ENCODE peak calls at places on chromosomes 12 and 14, in ten cellular contexts. I, J, E, F, G, V, P, L, B and M are unnamed samples. For H3K36me3, the result is how much of the 10 kb centered on the place peaks cover.

GRCh38 chr12:6631549-6631961 is 4.2 kb downstream of the LPAR5 start:
- DNase-seq in P (no peak), G (no peak), I (peak), V (no peak), L (no peak), F (no peak), B (no peak), J (no peak), E (no peak), M (peak)

GRCh38 chr12:125111403-125111802 is 46.2 kb downstream of the AACS start:
- DNase-seq in E (no peak), B (no peak), G (no peak), I (no peak), F (no peak), P (no peak), L (no peak), J (no peak), V (no peak), M (no peak)

GRCh38 chr12:119715268-119715620 is 47.3 kb downstream of the PRKAB1 start:
- DNase-seq in B (no peak), V (no peak), P (no peak), L (no peak), F (peak), G (peak), I (no peak), J (no peak), E (no peak), M (no peak)

GRCh38 chr14:99412122-99413061 is 68.3 kb downstream of the SETD3 start:
- DNase-seq in E (no peak), F (peak), I (no peak), J (no peak), V (no peak), G (peak), B (no peak), L (peak), P (no peak), M (no peak)

GRCh38 chr14:53999061-53999488 is 42.5 kb upstream of the BMP4 start:
- DNase-seq in F (peak), J (no peak), I (no peak), P (no peak), B (no peak), E (peak), L (no peak), V (no peak), G (peak), M (no peak)

GRCh38 chr14:101355284-101355683 is 206.0 kb upstream of the DIO3 start:
- DNase-seq in B (no peak), F (no peak), E (no peak), P (no peak), G (no peak), L (no peak), I (no peak), J (no peak), V (no peak), M (no peak)

GRCh38 chr12:123990512-123990911 is 17.5 kb downstream of the ZNF664 start:
- DNase-seq in J (no peak), E (no peak), I (no peak), L (no peak), V (peak), F (peak), P (no peak), G (no peak), B (no peak), M (no peak)

GRCh38 chr12:69055706-69056105 is 122.7 kb upstream of the CPM start:
- DNase-seq in I (no peak), V (no peak), L (no peak), J (no peak), P (no peak), E (no peak), F (no peak), G (no peak), B (no peak), M (no peak)

GRCh38 chr14:28294834-28295440 is 471.6 kb upstream of the FOXG1 start:
- DNase-seq in P (no peak), V (peak), F (peak), J (no peak), E (no peak), B (no peak), L (no peak), G (peak), I (no peak), M (no peak)

GRCh38 chr12:119673634-119674033 is 5.7 kb downstream of the PRKAB1 start:
- DNase-seq in V (peak), G (no peak), E (no peak), J (no peak), L (no peak), P (no peak), I (no peak), B (no peak), F (no peak), M (peak)

GRCh38 chr12:96064266-96064665 is 28.9 kb upstream of the LTA4H start:
- DNase-seq in E (no peak), V (no peak), I (no peak), P (no peak), L (no peak), B (no peak), F (no peak), G (no peak), J (no peak), M (no peak)

GRCh38 chr14:51990488-51990887 is 1.1 kb downstream of the RTRAF start:
- DNase-seq in P (no peak), V (no peak), I (no peak), L (no peak), J (no peak), B (no peak), E (no peak), G (no peak), F (no peak), M (no peak)

GRCh38 chr12:96238336-96239031 is 44.3 kb downstream of the ELK3 start:
- DNase-seq in P (no peak), E (no peak), J (no peak), V (no peak), B (no peak), L (no peak), F (no peak), I (no peak), G (no peak), M (no peak)

GRCh38 chr12:124764451-124764850 is 99.2 kb downstream of the SCARB1 start:
- DNase-seq in I (no peak), V (peak), B (peak), G (peak), F (peak), J (no peak), E (no peak), P (no peak), L (no peak), M (peak)

GRCh38 chr12:68565391-68565903 is 45.3 kb upstream of the RAP1B start:
- DNase-seq in E (no peak), G (peak), J (peak), P (no peak), V (peak), B (no peak), I (peak), F (peak), L (no peak), M (no peak)

GRCh38 chr14:56057071-56057865 is 60.9 kb upstream of the PELI2 start:
- DNase-seq in V (no peak), L (no peak), E (peak), J (no peak), I (no peak), F (peak), B (no peak), G (no peak), P (no peak), M (no peak)

GRCh38 chr12:26287666-26288408 is 92.5 kb downstream of the SSPN start:
- DNase-seq in F (peak), V (no peak), B (no peak), I (no peak), E (no peak), P (no peak), L (no peak), J (no peak), G (no peak), M (no peak)

GRCh38 chr14:24441485-24441884 is 1.1 kb downstream of the SDR39U1 start:
- DNase-seq in J (no peak), V (no peak), G (no peak), L (no peak), I (no peak), E (no peak), B (no peak), P (no peak), F (no peak), M (no peak)

GRCh38 chr14:23566782-23567185 is 807 bp downstream of the AP1G2 start:
- DNase-seq in P (no peak), F (no peak), G (peak), L (no peak), V (no peak), E (no peak), I (no peak), B (no peak), J (no peak), M (no peak)

GRCh38 chr12:45273717-45274271 is 57.9 kb downstream of the ANO6 start:
- DNase-seq in J (no peak), B (no peak), V (peak), P (peak), G (peak), I (no peak), L (no peak), E (no peak), F (peak), M (no peak)

GRCh38 chr12:109927622-109928021 is 27.5 kb downstream of the TCHP start:
- DNase-seq in P (peak), V (peak), I (peak), L (no peak), F (peak), E (peak), J (peak), B (peak), G (peak), M (peak)

GRCh38 chr12:126454581-126454980 is 1389.3 kb downstream of the AACS start:
- DNase-seq in F (peak), L (no peak), V (no peak), B (no peak), I (no peak), E (no peak), P (no peak), G (no peak), J (no peak), M (no peak)

GRCh38 chr12:12701457-12701856 is 5.5 kb upstream of the GPR19 start:
- DNase-seq in E (peak), V (no peak), L (no peak), J (no peak), P (no peak), G (no peak), I (no peak), F (no peak), B (no peak), M (no peak)

GRCh38 chr14:59510957-59511356 is 26.6 kb downstream of the JKAMP start:
- DNase-seq in E (no peak), V (no peak), B (no peak), L (no peak), F (no peak), J (no peak), P (no peak), I (no peak), G (no peak), M (no peak)

GRCh38 chr14:20413785-20414117 is 450 bp upstream of the TEP1 start:
- DNase-seq in P (no peak), L (no peak), E (peak), B (peak), I (peak), V (peak), F (no peak), G (no peak), J (peak), M (peak)

GRCh38 chr12:54019924-54020586 is 8.2 kb upstream of the HOXC6 start:
- DNase-seq in E (no peak), J (no peak), P (no peak), V (no peak), F (no peak), G (no peak), L (peak), B (no peak), I (no peak), M (no peak)

GRCh38 chr14:104263671-104264358 is 125.4 kb downstream of the KIF26A start:
- DNase-seq in L (peak), G (no peak), B (no peak), V (no peak), F (no peak), E (no peak), I (no peak), J (no peak), P (no peak), M (no peak)

DNA sequence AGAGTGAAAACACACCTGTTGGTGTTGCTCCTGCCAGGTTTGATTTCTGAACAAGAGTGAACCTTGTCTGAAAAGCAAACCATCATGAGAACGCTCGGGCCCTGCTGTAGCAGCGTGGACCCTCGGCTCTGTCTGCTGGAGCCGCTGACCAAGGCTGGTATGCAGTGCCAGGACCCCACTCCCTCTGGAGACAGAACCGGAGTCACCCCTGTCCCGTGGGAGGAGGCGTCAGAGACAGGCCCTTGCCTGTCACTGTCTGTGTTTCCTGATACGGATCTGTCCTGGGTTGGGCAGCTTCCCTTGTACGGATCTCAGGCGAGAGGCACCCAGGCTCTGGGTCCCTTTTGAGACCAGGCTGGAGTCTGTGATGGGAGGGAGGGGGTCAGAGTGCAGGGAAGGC is 111.6 kb downstream of the ADGRD1 start:
- DNase-seq in P (no peak), L (peak), E (no peak), F (no peak), G (no peak), B (no peak), V (no peak), I (no peak), J (no peak), M (no peak)
- H3K36me3 ChIP-seq in P (under half), L (under half), E (under half), F (under half), G (under half), B (under half), V (under half), I (under half), J (under half), M (under half)

DNA sequence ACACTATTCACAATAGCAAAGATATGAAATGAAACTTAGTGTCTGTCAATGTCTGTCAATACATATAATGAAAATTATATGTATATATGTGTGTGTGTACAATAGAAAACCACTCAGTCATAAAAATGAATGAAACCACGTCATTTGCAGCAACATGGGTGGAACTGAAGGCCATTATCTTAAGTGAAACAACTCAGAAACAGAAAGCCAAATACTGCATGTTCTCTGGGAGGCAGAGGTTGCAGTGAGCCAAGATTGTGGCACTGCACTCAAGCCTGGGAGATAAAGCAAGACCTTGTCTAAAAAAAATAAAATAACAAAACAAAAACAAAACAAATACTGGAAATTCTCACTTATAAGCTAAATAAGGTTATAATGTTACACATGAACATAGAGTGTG is 16.7 kb upstream of the E2F7 start:
- DNase-seq in J (no peak), B (no peak), V (no peak), F (no peak), G (no peak), I (no peak), L (no peak), P (no peak), E (no peak), M (no peak)
- H3K36me3 ChIP-seq in J (under half), B (under half), V (under half), F (under half), G (under half), I (under half), L (under half), P (under half), E (under half), M (under half)

GRCh38 chr14:91308337-91308736 is 63.8 kb upstream of the GPR68 start:
- DNase-seq in B (no peak), E (no peak), V (peak), F (no peak), P (no peak), I (no peak), L (no peak), G (no peak), J (no peak), M (no peak)
- H3K36me3 ChIP-seq in B (half or more), E (half or more), V (under half), F (under half), P (under half), I (half or more), L (under half), G (under half), J (half or more), M (half or more)

DNA sequence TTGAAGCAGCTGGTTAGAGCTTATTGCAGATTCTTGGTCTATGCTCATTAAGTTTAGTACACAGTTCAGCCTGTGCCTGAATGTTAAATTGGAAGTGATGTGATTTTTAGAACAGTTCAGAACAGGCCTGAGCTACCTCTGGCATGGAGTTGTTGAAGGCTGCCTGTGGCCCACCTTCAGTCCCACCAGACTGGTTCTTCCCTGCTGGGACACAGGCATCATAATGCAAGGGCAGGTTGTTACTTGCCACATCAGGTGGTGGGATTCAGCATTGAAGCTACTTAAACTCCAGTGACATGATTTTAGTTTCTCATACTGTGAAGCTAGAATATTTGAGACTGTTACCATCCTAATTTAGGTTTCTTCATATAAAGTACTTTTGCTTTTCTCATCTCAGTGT is 49.4 kb downstream of the PROX2 start:
- DNase-seq in V (no peak), L (no peak), I (no peak), P (no peak), B (no peak), J (no peak), F (no peak), E (no peak), G (no peak), M (no peak)
- H3K36me3 ChIP-seq in V (under half), L (under half), I (under half), P (under half), B (half or more), J (under half), F (under half), E (under half), G (under half), M (half or more)

DNA sequence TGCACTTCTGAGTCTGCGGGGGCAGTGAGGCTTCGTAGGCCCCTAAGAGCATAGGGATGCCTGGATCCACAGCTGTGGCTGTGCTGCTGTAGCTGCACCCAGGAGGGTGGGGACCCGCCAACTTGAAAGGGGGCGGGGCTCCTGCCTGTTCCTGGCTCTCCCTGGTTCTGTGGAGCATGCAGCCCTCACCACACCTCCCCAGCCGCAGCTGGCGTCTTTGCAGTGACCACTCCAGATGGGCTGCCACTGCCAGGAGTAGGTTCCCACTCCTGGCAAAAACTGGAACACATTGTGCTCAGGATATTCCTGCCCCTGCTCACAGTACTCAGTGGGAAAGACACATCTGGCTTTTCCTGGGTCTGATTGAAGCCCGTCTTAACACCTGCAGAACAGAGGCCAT is 35.8 kb downstream of the TIMELESS start:
- DNase-seq in V (no peak), J (no peak), F (no peak), B (no peak), G (no peak), L (no peak), I (no peak), P (no peak), E (no peak), M (no peak)
- H3K36me3 ChIP-seq in V (under half), J (under half), F (under half), B (under half), G (under half), L (under half), I (under half), P (under half), E (under half), M (under half)

GRCh38 chr14:34794217-34794616 is 79.8 kb upstream of the CFL2 start:
- DNase-seq in G (no peak), L (no peak), B (no peak), J (no peak), F (peak), I (no peak), E (no peak), P (no peak), V (no peak), M (no peak)
- H3K36me3 ChIP-seq in G (under half), L (under half), B (half or more), J (under half), F (under half), I (under half), E (half or more), P (under half), V (under half), M (half or more)

GRCh38 chr12:2855546-2855945 is 1.3 kb downstream of the TEX52 start:
- DNase-seq in G (no peak), E (no peak), L (no peak), I (no peak), P (no peak), B (no peak), V (no peak), J (no peak), F (no peak), M (no peak)

GRCh38 chr12:2856051-2856450 is 788 bp downstream of the TEX52 start:
- DNase-seq in P (no peak), E (no peak), G (no peak), I (no peak), B (no peak), L (no peak), J (no peak), V (no peak), F (no peak), M (no peak)

GRCh38 chr12:2853626-2854025 is 3.2 kb downstream of the TEX52 start:
- DNase-seq in V (peak), P (peak), J (peak), E (peak), L (peak), B (no peak), F (peak), I (no peak), G (peak), M (peak)

GRCh38 chr12:2856901-2857495 is at the start of gene TEX52:
- DNase-seq in E (no peak), J (no peak), P (no peak), B (no peak), L (no peak), V (no peak), I (no peak), G (no peak), F (no peak), M (no peak)

DNA sequence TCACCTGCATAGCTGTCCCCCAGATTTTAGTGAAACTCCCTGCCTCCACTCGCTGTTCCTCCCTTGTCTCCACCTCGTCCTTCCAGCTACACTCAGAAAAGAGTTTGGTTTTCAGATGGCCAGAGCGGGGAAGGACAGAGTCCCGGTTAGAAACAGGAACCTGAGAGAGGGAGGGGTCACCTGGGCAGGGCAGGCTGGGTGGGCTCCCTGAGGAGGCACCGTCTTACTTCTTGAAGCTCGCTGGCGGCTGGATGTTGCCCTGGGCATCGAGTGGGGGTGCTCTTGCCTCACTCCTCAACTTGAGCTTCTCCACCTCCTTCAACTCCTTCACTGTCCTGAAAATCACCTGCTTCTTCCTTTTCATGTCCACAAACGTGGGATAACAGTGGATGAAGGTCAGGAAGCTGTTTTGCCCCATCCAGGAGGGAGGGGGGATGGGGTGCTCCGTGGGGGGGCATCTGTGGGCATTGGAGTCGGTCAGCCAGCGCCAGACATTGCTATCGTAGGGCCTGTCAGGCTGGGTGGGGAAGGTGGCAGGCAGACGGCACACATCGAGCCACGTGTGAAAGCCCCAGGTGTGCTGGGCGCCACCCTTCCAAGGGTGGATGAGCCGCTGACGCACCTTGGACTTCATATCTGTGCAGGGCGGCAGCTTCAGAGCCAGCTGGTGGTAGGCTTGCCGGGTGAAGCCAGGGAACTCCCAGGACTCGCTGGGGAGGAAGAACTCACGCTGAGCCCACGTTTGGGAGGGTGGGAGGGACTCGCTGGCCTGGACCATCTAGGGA is 2.0 kb downstream of the TEX52 start:
- DNase-seq in P (no peak), B (no peak), E (no peak), J (no peak), L (no peak), I (no peak), G (no peak), F (no peak), V (no peak), M (no peak)
- H3K36me3 ChIP-seq in P (under half), B (under half), E (under half), J (under half), L (under half), I (under half), G (under half), F (under half), V (under half), M (under half)

GRCh38 chr14:30069536-30069935 is 141.9 kb upstream of the PRKD1 start:
- DNase-seq in B (no peak), I (no peak), G (no peak), V (no peak), E (no peak), J (no peak), L (no peak), F (peak), P (no peak), M (no peak)
- H3K36me3 ChIP-seq in B (under half), I (under half), G (under half), V (under half), E (under half), J (under half), L (under half), F (under half), P (under half), M (under half)